ENCODE peak calls at places on chromosomes 5 and 9, in nine cellular contexts. P is astrocyte of the spinal cord; R is SK-N-SH; D is CD8-positive, alpha-beta T cell; W is left ventricle myocardium inferior; Q is AG09309; X is choroid plexus epithelial cell; B is PC-9; A is fibroblast of the aortic adventitia. T is an unnamed sample.
A peak's percentile ranks its signal among the peaks of the same experiment; 100 is the strongest.

GRCh38 chr9:17003576-17004240 is 131.1 kb upstream of the CNTLN start:
- DNase-seq in X (peak; percentile 68), B (no peak), R (no peak), A (peak; percentile 81), D (no peak), P (peak; percentile 57), W (no peak), Q (no peak), T (peak; percentile 87)

GRCh38 chr5:132227485-132228240 is at the start of gene P4HA2:
- DNase-seq in W (peak; percentile 87), R (peak; percentile 95), B (peak; percentile 65), A (peak; percentile 70), P (peak; percentile 67), Q (no peak), X (peak; percentile 71), D (peak; percentile 16), T (peak; percentile 88)

GRCh38 chr9:136299116-136299515 is 4.8 kb downstream of the CCDC187 start:
- DNase-seq in X (no peak), D (no peak), R (no peak), P (no peak), Q (no peak), A (no peak), B (no peak), W (no peak), T (no peak)

GRCh38 chr5:71960196-71960595 is 147.1 kb upstream of the MAP1B start:
- DNase-seq in R (no peak), P (no peak), X (no peak), W (no peak), D (no peak), B (no peak), Q (no peak), A (no peak), T (peak; percentile 12)

GRCh38 chr9:34607331-34607730 is 4.6 kb downstream of the RPP25L start:
- DNase-seq in X (no peak), R (no peak), B (no peak), W (no peak), D (no peak), A (no peak), P (no peak), Q (no peak), T (no peak)

GRCh38 chr5:101989659-101990058 is 306.4 kb downstream of the SLCO4C1 start:
- DNase-seq in D (no peak), Q (no peak), X (no peak), W (no peak), P (no peak), R (no peak), B (no peak), A (no peak), T (no peak)

GRCh38 chr9:22084336-22085035 is 75.4 kb upstream of the CDKN2B start:
- DNase-seq in D (no peak), P (peak; percentile 95), B (peak; percentile 96), A (peak; percentile 97), Q (peak; percentile 83), W (no peak), X (peak; percentile 92), R (no peak), T (peak; percentile 92)

GRCh38 chr9:114146735-114147134 is 8.6 kb upstream of the COL27A1 start:
- DNase-seq in B (no peak), D (no peak), X (no peak), Q (no peak), A (no peak), W (no peak), R (no peak), P (no peak), T (no peak)

GRCh38 chr5:73135429-73136276 is 15.3 kb downstream of the TMEM171 start:
- DNase-seq in D (no peak), A (peak; percentile 28), X (peak; percentile 75), B (no peak), W (no peak), Q (peak; percentile 16), R (peak; percentile 48), P (peak; percentile 50), T (peak; percentile 46)

GRCh38 chr9:126838055-126838811 is 22.2 kb upstream of the ZBTB34 start:
- DNase-seq in X (no peak), A (no peak), P (no peak), Q (no peak), W (no peak), B (no peak), R (no peak), D (no peak), T (no peak)

GRCh38 chr5:105462377-105462776 is 1899.8 kb upstream of the NUDT12 start:
- DNase-seq in Q (no peak), A (no peak), X (no peak), P (no peak), R (no peak), W (no peak), B (no peak), D (no peak), T (no peak)

GRCh38 chr9:120561699-120562098 is 18.3 kb downstream of the CDK5RAP2 start:
- DNase-seq in A (no peak), D (no peak), X (no peak), W (no peak), R (no peak), B (no peak), Q (no peak), P (no peak), T (no peak)

GRCh38 chr5:37810311-37810710 is 29.5 kb downstream of the GDNF start:
- DNase-seq in W (no peak), X (peak; percentile 23), P (no peak), R (no peak), A (peak; percentile 26), B (no peak), D (no peak), Q (peak; percentile 60), T (peak; percentile 80)

GRCh38 chr9:34558911-34559615 is 30.5 kb downstream of the CNTFR start:
- DNase-seq in Q (no peak), A (no peak), P (no peak), X (no peak), D (no peak), W (no peak), R (peak; percentile 52), B (no peak), T (no peak)

GRCh38 chr5:172906436-172906835 is 52.8 kb upstream of the RPL26L1 start:
- DNase-seq in X (peak; percentile 91), B (no peak), D (no peak), R (no peak), P (peak; percentile 90), A (peak; percentile 83), W (no peak), Q (no peak), T (no peak)

GRCh38 chr5:95842955-95843544 is 20.5 kb upstream of the GLRX start:
- DNase-seq in A (peak; percentile 41), B (peak; percentile 84), W (peak; percentile 59), X (peak; percentile 91), D (peak; percentile 46), R (no peak), P (peak; percentile 76), Q (no peak), T (no peak)
- TF ChIP-seq CTCF in A (no peak), B (peak; percentile 11), W (peak; percentile 40), X (peak; percentile 36), D (no peak), R (no peak), P (peak; percentile 22), Q (peak; percentile 3), T (no peak)

DNA sequence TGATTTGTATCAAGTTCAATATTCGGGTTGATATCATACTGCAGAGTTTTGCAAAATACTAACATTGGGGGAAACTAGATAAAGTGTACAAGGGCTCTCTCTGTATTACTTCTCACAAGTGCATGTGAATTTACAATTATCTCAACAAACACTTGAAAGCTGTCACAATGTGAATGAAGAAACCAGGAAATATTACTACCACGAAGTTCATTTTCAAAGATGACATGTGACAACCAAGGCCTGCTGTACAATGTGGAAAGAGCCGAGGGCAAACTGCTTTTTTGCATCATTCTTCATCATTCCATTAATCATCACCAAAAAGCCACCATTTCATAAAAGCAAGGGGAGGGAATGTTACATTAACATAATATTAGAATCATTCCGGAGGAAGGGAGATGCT is 310.0 kb downstream of the GLIS3 start:
- DNase-seq in D (no peak), W (no peak), Q (no peak), P (no peak), R (no peak), B (no peak), A (no peak), X (no peak), T (no peak)
- H3K4me3 ChIP-seq in D (no peak overlapping the region), W (no peak overlapping the region), Q (no peak overlapping the region), P (no peak overlapping the region), R (no peak overlapping the region), B (no peak overlapping the region), A (no peak overlapping the region), X (no peak overlapping the region), T (no peak overlapping the region)

GRCh38 chr5:122295138-122295537 is 16.9 kb upstream of the SNCAIP start:
- DNase-seq in W (no peak), P (no peak), A (no peak), X (no peak), B (no peak), D (no peak), R (peak; percentile 13), Q (no peak), T (no peak)
- TF ChIP-seq CTCF in W (peak; percentile 45), P (no peak), A (peak; percentile 9), X (peak; percentile 9), B (no peak), D (no peak), R (peak; percentile 26), Q (peak; percentile 19), T (no peak)

GRCh38 chr5:128667751-128668150 is 129.7 kb upstream of the FBN2 start:
- DNase-seq in W (no peak), R (no peak), Q (no peak), D (no peak), P (no peak), B (no peak), X (no peak), A (no peak), T (no peak)
- H3K4me3 ChIP-seq in W (no peak overlapping the region), R (no peak overlapping the region), Q (no peak overlapping the region), D (no peak overlapping the region), P (no peak overlapping the region), B (no peak overlapping the region), X (no peak overlapping the region), A (no peak overlapping the region), T (no peak overlapping the region)

DNA sequence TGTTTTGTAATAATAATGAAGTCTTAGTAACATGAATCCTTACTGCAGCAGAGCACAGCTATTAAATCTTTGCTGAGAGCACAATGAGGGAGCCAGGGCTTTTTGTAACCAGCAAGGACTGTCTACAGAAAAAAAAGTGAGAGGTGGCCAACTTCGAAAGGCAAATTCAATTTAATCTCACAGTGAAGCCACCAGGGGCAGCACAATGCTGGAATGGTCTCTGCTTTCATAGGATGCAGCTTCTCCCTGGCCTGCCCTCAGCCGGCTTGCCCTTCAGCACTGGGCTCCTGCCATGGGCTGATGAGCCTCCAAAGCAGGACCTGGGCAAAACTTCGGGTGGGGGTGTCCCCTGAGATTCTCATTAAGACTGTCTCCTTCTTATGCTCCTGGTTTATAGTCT is 134.3 kb downstream of the GNAQ start:
- DNase-seq in Q (no peak), P (peak; percentile 16), B (no peak), A (peak; percentile 28), R (peak; percentile 41), X (peak; percentile 21), W (no peak), D (no peak), T (no peak)
- TF ChIP-seq CTCF in Q (no peak), P (peak; percentile 26), B (no peak), A (peak; percentile 31), R (peak; percentile 48), X (peak; percentile 42), W (peak; percentile 24), D (no peak), T (no peak)

GRCh38 chr9:130128251-130128650 is 44.0 kb upstream of the NCS1 start:
- DNase-seq in P (peak; percentile 29), A (no peak), B (no peak), X (peak; percentile 32), Q (no peak), D (peak; percentile 64), W (no peak), R (no peak), T (no peak)
- H3K4me3 ChIP-seq in P (no peak overlapping the region), A (no peak overlapping the region), B (peak overlapping the region; percentile 13), X (no peak overlapping the region), Q (no peak overlapping the region), D (peak overlapping the region; percentile 26), W (no peak overlapping the region), R (no peak overlapping the region), T (no peak overlapping the region)

T was measured in foreskin fibroblast.